ENCODE peak calls at places on chromosome 20, in ten cellular contexts. S is thyroid gland, H is H1, W is prostate gland, N is ovary, O is breast epithelium, V is stomach, F is body of pancreas, T is tibial nerve, G is Peyer's patch. A is an unnamed sample.

GRCh38 chr20:39778847-39779641 is 816.9 kb downstream of the DHX35 start:
- DNase-seq in S (no peak), H (no peak), W (no peak), N (no peak), O (no peak), V (no peak), F (peak; percentile 11), T (no peak), G (no peak), A (no peak)

GRCh38 chr20:38246357-38247165 is 14.0 kb downstream of the KIAA1755 start:
- DNase-seq in S (no peak), H (no peak), W (no peak), N (peak; percentile 70), O (no peak), V (no peak), F (no peak), T (no peak), G (no peak), A (peak; percentile 35)

GRCh38 chr20:52864895-52865590 is 107.1 kb upstream of the TSHZ2 start:
- DNase-seq in S (no peak), H (no peak), W (no peak), N (no peak), O (no peak), V (no peak), F (no peak), T (no peak), G (no peak), A (no peak)

GRCh38 chr20:32772046-32772445 is 9.9 kb downstream of the DNMT3B start:
- DNase-seq in S (no peak), H (no peak), W (no peak), N (no peak), O (no peak), V (no peak), F (no peak), T (no peak), G (no peak), A (no peak)

GRCh38 chr20:61459266-61459665 is 207.2 kb downstream of the CDH4 start:
- DNase-seq in S (no peak), H (no peak), W (no peak), N (no peak), O (no peak), V (no peak), F (no peak), T (no peak), G (no peak), A (no peak)

GRCh38 chr20:50478162-50479036 is 31.8 kb upstream of the PTPN1 start:
- DNase-seq in S (peak; percentile 74), H (no peak), W (peak; percentile 36), N (peak; percentile 27), O (peak; percentile 44), V (peak; percentile 73), F (peak; percentile 62), T (peak; percentile 33), G (peak; percentile 72), A (peak; percentile 32)

GRCh38 chr20:2337142-2337541 is 41.3 kb downstream of the TGM3 start:
- DNase-seq in S (no peak), H (no peak), W (peak; percentile 50), N (no peak), O (peak; percentile 57), V (no peak), F (no peak), T (peak; percentile 32), G (no peak), A (no peak)

GRCh38 chr20:19995220-19995863 is 21.8 kb upstream of the NAA20 start:
- DNase-seq in S (peak; percentile 47), H (no peak), W (peak; percentile 24), N (no peak), O (no peak), V (no peak), F (peak; percentile 32), T (no peak), G (no peak), A (no peak)

GRCh38 chr20:2991532-2991931 is 51.9 kb upstream of the GNRH2 start:
- DNase-seq in S (no peak), H (no peak), W (no peak), N (no peak), O (no peak), V (no peak), F (no peak), T (no peak), G (no peak), A (no peak)

GRCh38 chr20:49905415-49906091 is 9.8 kb downstream of the SPATA2 start:
- DNase-seq in S (no peak), H (no peak), W (no peak), N (no peak), O (no peak), V (no peak), F (peak; percentile 13), T (no peak), G (no peak), A (no peak)

GRCh38 chr20:17653835-17654648 is 28.0 kb downstream of the RRBP1 start:
- DNase-seq in S (no peak), H (no peak), W (no peak), N (no peak), O (no peak), V (no peak), F (no peak), T (no peak), G (no peak), A (no peak)

GRCh38 chr20:19688031-19688806 is 69.8 kb upstream of the RIN2 start:
- DNase-seq in S (peak; percentile 72), H (peak; percentile 34), W (peak; percentile 62), N (peak; percentile 55), O (peak; percentile 44), V (peak; percentile 81), F (peak; percentile 72), T (peak; percentile 73), G (peak; percentile 80), A (peak; percentile 80)

GRCh38 chr20:12130781-12131180 is 213.1 kb downstream of the BTBD3 start:
- DNase-seq in S (no peak), H (no peak), W (no peak), N (no peak), O (no peak), V (no peak), F (no peak), T (no peak), G (no peak), A (no peak)

GRCh38 chr20:58453391-58453790 is 61.8 kb downstream of the APCDD1L start:
- DNase-seq in S (peak; percentile 45), H (no peak), W (no peak), N (peak; percentile 74), O (no peak), V (no peak), F (no peak), T (no peak), G (no peak), A (no peak)

GRCh38 chr20:47669489-47669888 is 115.8 kb downstream of the SULF2 start:
- DNase-seq in S (no peak), H (no peak), W (no peak), N (no peak), O (no peak), V (no peak), F (no peak), T (no peak), G (no peak), A (no peak)
- TF ChIP-seq POLR2A in S (no peak), H (no peak), W (no peak), N (no peak), O (no peak), V (no peak), F (no peak), T (no peak), G (no peak), A (no peak)

GRCh38 chr20:47348539-47349142 is 7.9 kb downstream of the ZMYND8 start:
- DNase-seq in S (no peak), H (no peak), W (no peak), N (no peak), O (no peak), V (no peak), F (no peak), T (no peak), G (no peak), A (no peak)

GRCh38 chr20:47349365-47350180 is 6.9 kb downstream of the ZMYND8 start:
- DNase-seq in S (no peak), H (no peak), W (no peak), N (no peak), O (no peak), V (no peak), F (no peak), T (no peak), G (no peak), A (no peak)

GRCh38 chr20:47350181-47350550 is 6.3 kb downstream of the ZMYND8 start:
- DNase-seq in S (no peak), H (no peak), W (no peak), N (no peak), O (no peak), V (no peak), F (no peak), T (no peak), G (no peak), A (no peak)

GRCh38 chr20:47346172-47346571 is 10.3 kb downstream of the ZMYND8 start:
- DNase-seq in S (no peak), H (no peak), W (no peak), N (no peak), O (no peak), V (no peak), F (no peak), T (no peak), G (no peak), A (no peak)

DNA sequence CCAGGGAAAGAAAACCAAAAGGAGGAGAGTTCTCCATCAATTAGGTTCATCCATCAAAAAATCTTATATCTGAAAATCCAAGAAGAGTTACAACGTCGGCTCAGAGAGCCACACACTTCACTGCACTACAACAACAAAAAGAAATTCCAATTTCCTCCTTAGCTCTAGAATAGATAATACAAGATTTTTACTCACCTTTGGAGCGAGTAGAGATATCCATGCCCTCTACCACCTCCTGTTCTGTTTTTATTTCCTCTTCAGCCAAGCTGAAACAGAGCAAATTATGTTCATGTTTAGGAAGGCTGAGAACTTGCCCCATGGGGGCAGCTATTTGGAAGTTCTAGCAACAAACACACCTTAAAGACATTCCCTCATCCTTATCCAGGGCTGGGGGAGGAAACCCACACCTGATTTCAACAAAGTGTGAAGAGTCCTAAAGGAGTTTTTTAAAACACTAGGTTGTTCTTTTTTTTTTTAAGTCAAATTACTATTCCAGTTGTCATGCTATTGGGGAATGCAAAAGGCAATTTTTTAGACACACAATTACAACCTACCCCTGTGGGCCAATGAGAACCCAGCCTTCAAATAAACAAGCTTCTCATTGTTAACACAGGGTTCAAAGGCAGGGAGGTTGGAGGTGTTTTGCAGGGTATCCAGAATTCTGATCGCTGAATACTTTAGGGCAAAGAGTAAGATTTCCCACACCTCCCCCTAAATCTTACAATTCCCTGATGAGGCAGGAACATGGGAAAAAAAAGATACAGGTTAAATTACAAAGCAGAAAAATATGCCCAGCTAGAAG is 8.6 kb downstream of the ZMYND8 start:
- DNase-seq in S (no peak), H (no peak), W (no peak), N (no peak), O (no peak), V (no peak), F (no peak), T (no peak), G (no peak), A (no peak)
- H3K4me3 ChIP-seq in S (no peak overlapping the region), H (no peak overlapping the region), W (no peak overlapping the region), N (no peak overlapping the region), O (no peak overlapping the region), V (no peak overlapping the region), F (no peak overlapping the region), T (peak overlapping the region; percentile 9), G (no peak overlapping the region), A (no peak overlapping the region)

GRCh38 chr20:25295386-25296093 is 47.7 kb downstream of the PYGB start:
- DNase-seq in S (peak; percentile 44), H (no peak), W (no peak), N (no peak), O (peak; percentile 61), V (peak; percentile 72), F (peak; percentile 86), T (no peak), G (no peak), A (peak; percentile 88)
- H3K27ac ChIP-seq in S (peak overlapping the region; percentile 29), H (peak overlapping the region; percentile 32), W (peak overlapping the region; percentile 41), N (no peak overlapping the region), O (peak overlapping the region; percentile 38), V (peak overlapping the region; percentile 54), F (peak overlapping the region; percentile 39), T (peak overlapping the region; percentile 57), G (peak overlapping the region; percentile 46), A (peak overlapping the region; percentile 48)

GRCh38 chr20:45218133-45218532 is 3.0 kb upstream of the SEMG2 start:
- DNase-seq in S (no peak), H (no peak), W (no peak), N (no peak), O (no peak), V (no peak), F (no peak), T (no peak), G (no peak), A (no peak)
- TF ChIP-seq POLR2A in S (no peak), H (no peak), W (no peak), N (no peak), O (no peak), V (no peak), F (no peak), T (no peak), G (no peak), A (no peak)